ENCODE peak calls at places on chromosome 12, in four cellular contexts. One of them, this sample, is unnamed.

GRCh38 chr12:6570264-6570887 is 2.3 kb upstream of the NOP2 start:
- DNase-seq in WTC11: peak; percentile 86
- DNase-seq in K562: peak; percentile 49
- DNase-seq in GM12878: no peak
- DNase-seq in this sample: peak; percentile 63

GRCh38 chr12:100360450-100360849 is 3.6 kb downstream of the SLC17A8 start:
- DNase-seq in WTC11: no peak
- DNase-seq in K562: no peak
- DNase-seq in GM12878: no peak
- DNase-seq in this sample: no peak

GRCh38 chr12:70730675-70731180 is 93.5 kb upstream of the PTPRB start:
- DNase-seq in WTC11: no peak
- DNase-seq in K562: no peak
- DNase-seq in GM12878: no peak
- DNase-seq in this sample: no peak

GRCh38 chr12:49623142-49623899 is at the start of gene PRPF40B:
- DNase-seq in WTC11: peak; percentile 92
- DNase-seq in K562: peak; percentile 99
- DNase-seq in GM12878: peak; percentile 36
- DNase-seq in this sample: peak; percentile 77

GRCh38 chr12:15227004-15227679 is 5.9 kb upstream of the RERG start:
- DNase-seq in WTC11: peak; percentile 47
- DNase-seq in K562: peak; percentile 9
- DNase-seq in GM12878: no peak
- DNase-seq in this sample: peak; percentile 42

GRCh38 chr12:109466821-109467220 is 10.3 kb downstream of the KCTD10 start:
- DNase-seq in WTC11: no peak
- DNase-seq in K562: no peak
- DNase-seq in GM12878: no peak
- DNase-seq in this sample: no peak

GRCh38 chr12:100789146-100789545 is 5.4 kb upstream of the ANO4 start:
- DNase-seq in WTC11: no peak
- DNase-seq in K562: no peak
- DNase-seq in GM12878: no peak
- DNase-seq in this sample: no peak

GRCh38 chr12:109836916-109837315 is 3.7 kb upstream of the TRPV4 start:
- DNase-seq in WTC11: no peak
- DNase-seq in K562: no peak
- DNase-seq in GM12878: no peak
- DNase-seq in this sample: no peak

GRCh38 chr12:23742574-23742973 is 206.9 kb downstream of the SOX5 start:
- DNase-seq in WTC11: no peak
- DNase-seq in K562: no peak
- DNase-seq in GM12878: no peak
- DNase-seq in this sample: no peak

GRCh38 chr12:22310276-22310675 is 24.2 kb downstream of the ST8SIA1 start:
- DNase-seq in WTC11: no peak
- DNase-seq in K562: no peak
- DNase-seq in GM12878: no peak
- DNase-seq in this sample: no peak

GRCh38 chr12:22307811-22308210 is 26.7 kb downstream of the ST8SIA1 start:
- DNase-seq in WTC11: no peak
- DNase-seq in K562: no peak
- DNase-seq in GM12878: no peak
- DNase-seq in this sample: no peak

GRCh38 chr12:22310712-22311111 is 23.8 kb downstream of the ST8SIA1 start:
- DNase-seq in WTC11: no peak
- DNase-seq in K562: no peak
- DNase-seq in GM12878: no peak
- DNase-seq in this sample: no peak

GRCh38 chr12:22304341-22304740 is 30.2 kb downstream of the ST8SIA1 start:
- DNase-seq in WTC11: no peak
- DNase-seq in K562: no peak
- DNase-seq in GM12878: no peak
- DNase-seq in this sample: no peak

GRCh38 chr12:22306311-22306710 is 28.2 kb downstream of the ST8SIA1 start:
- DNase-seq in WTC11: no peak
- DNase-seq in K562: no peak
- DNase-seq in GM12878: no peak
- DNase-seq in this sample: no peak
- TF ChIP-seq ETV6 in WTC11: no peak
- TF ChIP-seq ETV6 in K562: no peak
- TF ChIP-seq ETV6 in GM12878: no peak
- TF ChIP-seq ETV6 in this sample: no peak

GRCh38 chr12:131950182-131950913 is 606 bp downstream of the EP400 start:
- DNase-seq in WTC11: no peak
- DNase-seq in K562: peak; percentile 76
- DNase-seq in GM12878: no peak
- DNase-seq in this sample: no peak
- TF ChIP-seq ETV6 in WTC11: no peak
- TF ChIP-seq ETV6 in K562: peak; percentile 27
- TF ChIP-seq ETV6 in GM12878: no peak
- TF ChIP-seq ETV6 in this sample: no peak

GRCh38 chr12:1073652-1074051 is 82.6 kb downstream of the ERC1 start:
- DNase-seq in WTC11: no peak
- DNase-seq in K562: no peak
- DNase-seq in GM12878: no peak
- DNase-seq in this sample: no peak
- TF ChIP-seq ETV6 in WTC11: no peak
- TF ChIP-seq ETV6 in K562: no peak
- TF ChIP-seq ETV6 in GM12878: no peak
- TF ChIP-seq ETV6 in this sample: no peak

DNA sequence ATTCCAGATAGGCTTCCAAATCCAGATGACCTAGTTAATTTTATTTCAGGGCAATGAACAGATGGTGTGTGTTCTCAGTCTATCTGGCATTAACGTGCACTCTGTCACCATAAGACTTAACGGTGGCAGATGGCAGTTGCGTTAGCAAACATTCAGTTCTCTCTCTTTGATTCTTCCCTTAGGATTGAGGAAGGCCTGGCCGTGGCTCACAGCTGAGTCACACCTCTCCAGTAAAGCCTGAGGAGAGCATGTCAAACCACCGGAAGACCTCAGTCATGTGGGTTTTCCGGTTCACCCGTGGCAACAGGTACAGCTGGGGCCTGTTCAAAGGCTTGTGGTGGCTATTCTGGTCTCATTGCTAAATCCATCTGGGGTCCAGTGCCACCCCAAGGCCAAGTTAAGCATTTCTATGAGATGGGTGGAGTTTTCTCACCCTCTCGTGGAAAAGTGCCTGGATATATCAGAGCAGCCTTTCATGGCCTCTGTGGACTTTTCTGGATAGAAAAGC is 545.1 kb upstream of the ATP2B1 start:
- DNase-seq in WTC11: peak; percentile 17
- DNase-seq in K562: no peak
- DNase-seq in GM12878: peak; percentile 59
- DNase-seq in this sample: no peak
- TF ChIP-seq ETV6 in WTC11: no peak
- TF ChIP-seq ETV6 in K562: no peak
- TF ChIP-seq ETV6 in GM12878: peak; percentile 70
- TF ChIP-seq ETV6 in this sample: no peak

DNA sequence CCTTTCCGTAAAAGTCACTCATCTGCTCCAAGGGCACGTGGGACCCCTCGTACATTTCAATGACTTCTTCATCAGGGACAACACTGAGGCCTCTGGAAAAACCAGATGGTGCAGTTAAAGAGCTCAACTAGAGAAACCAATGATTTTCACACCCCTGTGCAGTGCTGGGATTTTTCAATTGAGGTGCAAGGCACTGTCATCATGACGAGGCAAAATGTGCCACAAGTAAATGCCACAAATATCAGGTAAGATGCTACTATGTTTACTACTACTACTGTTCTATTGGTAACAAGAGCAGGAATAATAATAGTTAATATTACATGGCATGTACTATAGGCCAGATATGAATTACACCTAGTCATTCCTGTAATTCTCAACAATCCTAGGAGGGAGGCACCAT is 42.4 kb downstream of the NT5DC3 start:
- DNase-seq in WTC11: no peak
- DNase-seq in K562: no peak
- DNase-seq in GM12878: no peak
- DNase-seq in this sample: no peak
- TF ChIP-seq ETV6 in WTC11: no peak
- TF ChIP-seq ETV6 in K562: no peak
- TF ChIP-seq ETV6 in GM12878: no peak
- TF ChIP-seq ETV6 in this sample: no peak

DNA sequence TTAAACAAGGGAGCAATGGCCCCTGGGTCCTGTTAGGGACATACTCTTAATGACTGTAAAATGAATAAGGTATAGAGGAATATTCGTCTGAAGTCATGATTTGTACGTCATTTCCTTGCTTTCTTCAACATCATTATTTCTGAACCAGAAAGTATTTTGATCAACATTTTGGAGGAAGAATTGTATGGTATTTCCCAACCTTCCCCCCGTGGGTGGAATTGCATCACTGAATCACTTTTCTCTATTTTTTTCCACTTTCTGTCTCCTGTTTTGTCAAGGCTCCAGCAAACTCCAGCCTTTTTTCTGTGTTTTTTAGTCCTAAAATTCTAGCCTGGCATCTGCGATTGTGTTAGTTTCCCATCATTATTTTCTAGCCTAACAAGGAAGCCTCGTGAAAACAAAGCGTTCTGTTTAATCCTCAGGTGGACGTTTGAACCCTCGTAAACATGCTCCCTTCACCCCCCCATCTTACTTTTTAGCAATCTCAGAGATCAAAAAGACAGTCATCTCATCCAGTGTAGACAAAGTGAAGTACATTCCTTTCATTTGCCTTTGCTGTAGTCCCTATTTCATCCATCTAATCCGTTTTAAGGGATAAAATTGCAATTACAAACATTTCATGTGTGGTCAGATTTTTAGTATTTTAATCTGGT is 62.3 kb downstream of the ETV6 start:
- DNase-seq in WTC11: no peak
- DNase-seq in K562: no peak
- DNase-seq in GM12878: no peak
- DNase-seq in this sample: peak; percentile 72
- TF ChIP-seq ETV6 in WTC11: no peak
- TF ChIP-seq ETV6 in K562: no peak
- TF ChIP-seq ETV6 in GM12878: no peak
- TF ChIP-seq ETV6 in this sample: no peak

GRCh38 chr12:122048156-122048555 is 26.5 kb downstream of the BCL7A start:
- DNase-seq in WTC11: no peak
- DNase-seq in K562: no peak
- DNase-seq in GM12878: no peak
- DNase-seq in this sample: no peak
- TF ChIP-seq ETV6 in WTC11: no peak
- TF ChIP-seq ETV6 in K562: no peak
- TF ChIP-seq ETV6 in GM12878: no peak
- TF ChIP-seq ETV6 in this sample: no peak

DNA sequence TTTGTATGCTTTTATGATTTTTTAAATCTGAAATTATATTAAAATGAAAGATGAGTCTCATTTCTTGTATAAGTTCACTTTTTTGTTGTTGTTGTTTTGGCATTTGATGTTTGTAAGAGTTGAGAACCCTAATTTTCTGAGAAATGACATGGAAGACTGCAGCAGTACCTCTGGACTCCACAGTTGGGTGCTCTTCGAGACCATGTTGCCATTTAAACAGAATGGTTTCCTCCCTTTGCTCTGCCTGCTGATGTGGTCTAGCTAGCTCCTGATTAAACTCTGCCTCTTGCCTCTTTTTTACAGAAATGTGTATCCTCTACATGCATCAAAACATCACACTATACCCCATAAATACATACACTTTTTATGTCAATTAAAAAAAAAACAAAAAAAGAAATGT is 5.8 kb upstream of the LTA4H start:
- DNase-seq in WTC11: no peak
- DNase-seq in K562: no peak
- DNase-seq in GM12878: no peak
- DNase-seq in this sample: no peak
- TF ChIP-seq ETV6 in WTC11: no peak
- TF ChIP-seq ETV6 in K562: no peak
- TF ChIP-seq ETV6 in GM12878: no peak
- TF ChIP-seq ETV6 in this sample: no peak

GRCh38 chr12:116358850-116359761 is 81.6 kb upstream of the MED13L start:
- DNase-seq in WTC11: peak; percentile 67
- DNase-seq in K562: peak; percentile 89
- DNase-seq in GM12878: no peak
- DNase-seq in this sample: peak; percentile 92
- TF ChIP-seq ETV6 in WTC11: no peak
- TF ChIP-seq ETV6 in K562: no peak
- TF ChIP-seq ETV6 in GM12878: no peak
- TF ChIP-seq ETV6 in this sample: no peak

This sample was measured in HepG2.